ENCODE peak calls at places on chromosomes 1 and 21, in nine cellular contexts. Q is fibroblast of the aortic adventitia; C is body of pancreas; E is fibroblast of mammary gland; K is fibroblast of lung; W is CD4-positive, CD25-positive, alpha-beta regulatory T cell; B is adrenal gland; Z is epithelial cell of esophagus; G is aorta. H is an unnamed sample.
A peak's percentile ranks its signal among the peaks of the same experiment; 100 is the strongest.

GRCh38 chr21:34846601-34847112 is 177.9 kb downstream of the CLIC6 start:
- DNase-seq in C (no peak), Z (peak; percentile 82), Q (peak; percentile 49), E (peak; percentile 88), G (no peak), W (no peak), K (peak; percentile 86), B (no peak), H (no peak)

GRCh38 chr1:23436520-23437354 is 12.2 kb upstream of the TCEA3 start:
- DNase-seq in W (peak; percentile 33), C (no peak), B (peak; percentile 71), E (no peak), G (no peak), Z (no peak), Q (no peak), K (no peak), H (no peak)

GRCh38 chr1:30037251-30038118 is 685.9 kb downstream of the MATN1 start:
- DNase-seq in Z (no peak), K (no peak), W (no peak), B (no peak), E (no peak), G (no peak), Q (no peak), C (no peak), H (no peak)

GRCh38 chr1:206723500-206724472 is 39.1 kb downstream of the MAPKAPK2 start:
- DNase-seq in B (peak; percentile 78), G (peak; percentile 65), W (no peak), Q (peak; percentile 94), K (peak; percentile 93), C (peak; percentile 47), Z (peak; percentile 78), E (peak; percentile 97), H (peak; percentile 60)

GRCh38 chr21:44726803-44727202 is 15.4 kb upstream of the TSPEAR start:
- DNase-seq in E (no peak), W (no peak), Z (no peak), Q (no peak), B (no peak), K (no peak), C (no peak), G (no peak), H (no peak)

GRCh38 chr1:203173566-203173965 is 2.1 kb downstream of the MYBPH start:
- DNase-seq in E (no peak), W (no peak), K (no peak), C (no peak), Z (no peak), B (no peak), G (no peak), Q (no peak), H (no peak)

GRCh38 chr1:91770675-91771074 is 115.3 kb downstream of the TGFBR3 start:
- DNase-seq in B (no peak), C (no peak), G (no peak), K (no peak), E (no peak), Q (no peak), Z (no peak), W (no peak), H (no peak)

GRCh38 chr1:161209790-161210409 is 5.2 kb upstream of the FCER1G start:
- DNase-seq in Z (peak; percentile 76), K (peak; percentile 55), B (peak; percentile 81), G (peak; percentile 84), E (peak; percentile 75), C (peak; percentile 82), Q (peak; percentile 68), W (peak; percentile 61), H (peak; percentile 82)

DNA sequence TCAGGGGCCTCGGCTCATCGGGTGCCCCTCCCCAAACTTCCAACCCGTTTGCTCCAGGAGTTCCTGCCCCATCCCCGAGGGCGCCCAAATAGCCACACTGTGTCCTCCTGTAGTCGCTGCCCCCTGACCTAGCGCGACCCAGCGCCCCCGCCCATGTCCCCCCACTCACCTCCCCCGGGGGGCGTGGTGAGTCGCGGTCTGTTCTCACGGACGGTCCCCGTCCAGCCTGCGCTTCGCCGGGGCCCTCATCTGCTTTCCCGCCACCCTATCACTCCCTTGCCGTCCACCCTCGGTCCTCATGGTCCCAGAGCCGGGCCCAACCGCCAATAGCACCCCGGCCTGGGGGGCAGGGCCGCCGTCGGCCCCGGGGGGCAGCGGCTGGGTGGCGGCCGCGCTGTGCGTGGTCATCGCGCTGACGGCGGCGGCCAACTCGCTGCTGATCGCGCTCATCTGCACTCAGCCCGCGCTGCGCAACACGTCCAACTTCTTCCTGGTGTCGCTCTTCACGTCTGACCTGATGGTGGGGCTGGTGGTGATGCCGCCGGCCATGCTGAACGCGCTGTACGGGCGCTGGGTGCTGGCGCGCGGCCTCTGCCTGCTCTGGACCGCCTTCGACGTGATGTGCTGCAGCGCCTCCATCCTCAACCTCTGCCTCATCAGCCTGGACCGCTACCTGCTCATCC is 922 bp downstream of the HTR6 start:
- DNase-seq in Z (no peak), B (no peak), E (no peak), C (no peak), W (no peak), K (no peak), Q (no peak), G (no peak), H (no peak)
- H3K4me3 ChIP-seq in Z (no peak overlapping the region), B (no peak overlapping the region), E (no peak overlapping the region), C (no peak overlapping the region), W (no peak overlapping the region), K (no peak overlapping the region), Q (no peak overlapping the region), G (no peak overlapping the region), H (no peak overlapping the region)

GRCh38 chr1:167860231-167860923 is 53.6 kb downstream of the ADCY10 start:
- DNase-seq in G (no peak), Z (peak; percentile 9), K (peak; percentile 24), Q (peak; percentile 31), W (no peak), C (no peak), E (peak; percentile 26), B (no peak), H (no peak)

GRCh38 chr1:167863921-167864279 is 50.0 kb downstream of the ADCY10 start:
- DNase-seq in E (no peak), W (no peak), Q (no peak), Z (no peak), G (no peak), C (no peak), K (no peak), B (no peak), H (no peak)

GRCh38 chr1:167862432-167863076 is 51.4 kb downstream of the ADCY10 start:
- DNase-seq in K (peak; percentile 55), W (no peak), Z (no peak), E (peak; percentile 54), Q (peak; percentile 34), B (no peak), G (no peak), C (no peak), H (no peak)

GRCh38 chr1:167864392-167864992 is 49.4 kb downstream of the ADCY10 start:
- DNase-seq in K (no peak), B (no peak), C (no peak), Q (no peak), Z (no peak), W (no peak), G (no peak), E (no peak), H (no peak)

DNA sequence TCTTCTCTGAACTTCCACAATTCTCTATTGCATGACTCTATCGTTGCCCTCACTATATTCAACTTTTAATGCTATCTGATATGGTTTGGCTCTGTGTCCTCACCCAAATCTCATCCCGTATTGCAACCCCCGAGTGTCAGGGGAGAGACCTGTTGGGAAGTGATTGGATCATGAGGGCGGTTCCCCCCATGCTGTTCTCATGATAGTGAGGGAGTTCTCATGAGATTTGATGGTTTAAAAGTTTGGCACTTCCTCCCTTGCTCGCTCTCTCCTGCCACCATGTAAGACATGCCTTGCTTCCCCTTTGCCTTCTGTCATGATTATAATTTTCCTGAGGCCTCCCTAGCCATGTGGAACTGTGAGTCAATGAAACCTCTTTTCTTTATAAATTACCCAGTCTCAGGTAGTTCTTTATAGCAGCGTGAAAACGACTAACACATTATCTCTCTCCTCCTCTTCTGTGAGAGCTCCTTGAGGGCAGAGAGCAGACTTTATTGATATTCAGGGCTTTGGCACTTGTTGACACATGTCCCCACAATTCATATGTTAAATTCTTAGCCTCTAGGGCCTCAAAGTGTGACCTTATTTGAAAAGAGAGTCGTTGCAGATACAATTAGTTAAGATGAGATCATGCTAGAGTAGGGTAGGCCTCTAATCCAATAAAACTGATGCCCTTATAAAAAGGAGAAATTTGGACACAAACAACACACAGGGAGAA is 52.1 kb downstream of the ADCY10 start:
- DNase-seq in Z (no peak), B (no peak), E (no peak), C (no peak), G (no peak), W (no peak), K (no peak), Q (no peak), H (no peak)
- H3K4me3 ChIP-seq in Z (no peak overlapping the region), B (no peak overlapping the region), E (no peak overlapping the region), C (no peak overlapping the region), G (no peak overlapping the region), W (no peak overlapping the region), K (no peak overlapping the region), Q (no peak overlapping the region), H (no peak overlapping the region)

DNA sequence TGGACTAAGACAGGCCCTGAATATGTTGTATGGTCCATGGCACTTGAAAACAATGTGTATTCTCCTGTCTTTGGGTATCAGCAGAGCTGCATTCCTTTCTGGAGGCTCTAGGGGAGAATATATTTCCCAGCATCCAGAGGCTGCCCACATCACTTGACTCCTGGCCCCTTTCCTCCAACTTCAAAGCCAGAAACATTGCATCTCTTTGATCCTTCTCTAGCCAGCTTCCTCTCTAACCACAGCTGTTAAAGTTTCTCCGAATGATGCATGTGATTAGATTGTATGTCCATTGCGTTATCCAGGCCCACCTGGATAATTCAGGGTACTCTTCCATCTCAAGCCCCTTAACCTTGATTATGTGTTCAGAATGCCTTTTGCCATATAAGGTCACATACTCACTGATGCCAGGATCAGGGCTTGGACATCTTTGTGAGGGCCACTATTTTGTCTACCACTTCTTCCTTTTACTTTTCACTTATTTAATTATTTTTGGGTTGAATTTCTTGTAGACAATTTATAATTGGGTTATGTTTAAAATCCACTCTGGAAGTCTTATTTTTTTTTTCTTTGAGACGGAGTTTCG is 5.3 kb downstream of the CHD1L start:
- DNase-seq in K (peak; percentile 64), Z (no peak), W (no peak), C (no peak), Q (no peak), B (no peak), G (no peak), E (no peak), H (no peak)
- H3K4me3 ChIP-seq in K (no peak overlapping the region), Z (no peak overlapping the region), W (no peak overlapping the region), C (no peak overlapping the region), Q (no peak overlapping the region), B (no peak overlapping the region), G (no peak overlapping the region), E (no peak overlapping the region), H (no peak overlapping the region)

GRCh38 chr1:146001734-146002133 is 5.4 kb upstream of the TXNIP start:
- DNase-seq in E (no peak), Q (no peak), B (no peak), Z (no peak), C (no peak), G (no peak), K (no peak), W (no peak), H (no peak)

GRCh38 chr1:145997156-145998023 is 1.0 kb upstream of the TXNIP start:
- DNase-seq in K (peak; percentile 38), C (no peak), B (peak; percentile 35), E (peak; percentile 48), G (peak; percentile 59), W (peak; percentile 56), Z (no peak), Q (no peak), H (no peak)

GRCh38 chr1:145996433-145997155 is at the start of gene TXNIP:
- DNase-seq in G (peak; percentile 99), Z (peak; percentile 98), Q (peak; percentile 97), K (peak; percentile 97), E (peak; percentile 97), B (peak; percentile 99), W (peak; percentile 88), C (peak; percentile 98), H (peak; percentile 99)

GRCh38 chr1:145995964-145996432 is 381 bp downstream of the TXNIP start:
- DNase-seq in Q (no peak), E (no peak), G (no peak), B (peak; percentile 31), C (no peak), W (no peak), K (no peak), Z (no peak), H (no peak)

DNA sequence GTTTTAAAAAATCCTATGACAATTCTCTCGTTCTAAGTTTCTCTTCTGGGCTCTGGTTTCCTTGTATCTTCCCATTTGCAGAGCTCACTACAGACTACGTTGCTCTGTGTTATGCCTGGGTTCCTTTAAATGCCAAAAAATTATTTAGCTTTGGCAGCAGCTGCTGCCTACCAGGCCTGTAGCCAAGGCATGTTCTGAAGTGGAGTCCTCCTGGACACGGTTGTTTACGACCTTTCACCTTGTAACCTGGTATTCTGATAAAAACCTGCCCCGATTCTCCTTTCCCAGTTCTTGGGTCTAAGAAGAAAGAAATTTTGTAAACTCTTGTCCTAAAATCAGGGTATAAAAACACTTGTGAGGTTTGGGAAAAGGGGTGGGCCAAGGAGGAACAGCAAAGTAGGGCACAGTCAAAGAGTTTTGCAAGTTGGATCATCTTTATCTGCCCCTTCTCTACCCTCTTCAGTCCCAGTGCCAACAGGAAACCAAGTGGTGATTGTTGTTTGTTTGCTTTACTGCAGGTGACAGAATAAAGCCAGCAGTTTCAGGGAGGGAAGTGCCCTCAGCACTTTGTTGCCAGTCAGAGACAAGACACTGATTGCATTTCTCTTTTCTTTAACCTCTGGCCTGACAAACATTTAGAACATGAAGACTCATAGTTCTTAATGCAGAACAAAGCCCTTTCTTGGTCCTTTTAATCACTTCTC is 3.1 kb upstream of the TXNIP start:
- DNase-seq in W (no peak), G (no peak), Q (peak; percentile 47), E (peak; percentile 28), Z (no peak), C (peak; percentile 62), B (peak; percentile 65), K (no peak), H (no peak)
- H3K4me3 ChIP-seq in W (peak overlapping the region; percentile 97), G (no peak overlapping the region), Q (no peak overlapping the region), E (no peak overlapping the region), Z (no peak overlapping the region), C (no peak overlapping the region), B (peak overlapping the region; percentile 80), K (no peak overlapping the region), H (peak overlapping the region; percentile 84)

H was measured in heart left ventricle.